ENCODE peak calls at places on chromosome 4, in ten cellular contexts. E is CD8-positive, alpha-beta memory T cell; W is thoracic aorta; I is thyroid gland; D is keratinocyte; Q is tibial nerve; G is ovary; K is left ventricle myocardium inferior; U is PC-3; L is prostate gland. P is an unnamed sample.
A peak's percentile ranks its signal among the peaks of the same experiment; 100 is the strongest.

GRCh38 chr4:104393649-104394048 is 101.0 kb downstream of the CXXC4 start:
- DNase-seq in E (no peak), W (no peak), I (no peak), D (no peak), Q (no peak), G (no peak), K (no peak), U (no peak), L (no peak), P (no peak)

GRCh38 chr4:146522862-146523205 is 1.1 kb upstream of the SLC10A7 start:
- DNase-seq in E (no peak), W (no peak), I (no peak), D (no peak), Q (no peak), G (no peak), K (no peak), U (peak; percentile 24), L (no peak), P (no peak)

GRCh38 chr4:123488916-123489315 is 92.3 kb downstream of the SPRY1 start:
- DNase-seq in E (no peak), W (no peak), I (no peak), D (peak; percentile 48), Q (no peak), G (no peak), K (no peak), U (peak; percentile 80), L (no peak), P (peak; percentile 39)

GRCh38 chr4:95106408-95106928 is 348.7 kb downstream of the BMPR1B start:
- DNase-seq in E (no peak), W (no peak), I (no peak), D (no peak), Q (no peak), G (no peak), K (no peak), U (peak; percentile 28), L (no peak), P (no peak)

GRCh38 chr4:26931451-26931850 is 70.8 kb downstream of the STIM2 start:
- DNase-seq in E (no peak), W (no peak), I (no peak), D (no peak), Q (no peak), G (no peak), K (no peak), U (no peak), L (no peak), P (no peak)

GRCh38 chr4:24642941-24643628 is 58.7 kb upstream of the DHX15 start:
- DNase-seq in E (no peak), W (no peak), I (no peak), D (no peak), Q (no peak), G (no peak), K (no peak), U (peak; percentile 5), L (no peak), P (peak; percentile 17)

GRCh38 chr4:124191329-124191728 is 521.2 kb downstream of the ANKRD50 start:
- DNase-seq in E (no peak), W (no peak), I (no peak), D (no peak), Q (no peak), G (no peak), K (no peak), U (no peak), L (no peak), P (no peak)

GRCh38 chr4:26342328-26343040 is 21.7 kb downstream of the RBPJ start:
- DNase-seq in E (no peak), W (no peak), I (no peak), D (no peak), Q (no peak), G (no peak), K (no peak), U (peak; percentile 86), L (no peak), P (peak; percentile 64)

GRCh38 chr4:172546782-172547181 is 621.8 kb upstream of the GALNT7 start:
- DNase-seq in E (no peak), W (no peak), I (peak; percentile 6), D (no peak), Q (no peak), G (no peak), K (no peak), U (no peak), L (no peak), P (no peak)

GRCh38 chr4:165199286-165199685 is 8.1 kb upstream of the KLHL2 start:
- DNase-seq in E (no peak), W (no peak), I (no peak), D (no peak), Q (no peak), G (no peak), K (no peak), U (peak; percentile 36), L (no peak), P (no peak)

GRCh38 chr4:7767966-7768365 is 171.7 kb downstream of the AFAP1 start:
- DNase-seq in E (no peak), W (no peak), I (no peak), D (no peak), Q (no peak), G (no peak), K (peak; percentile 7), U (no peak), L (no peak), P (no peak)

GRCh38 chr4:8120518-8120917 is 38.1 kb downstream of the ABLIM2 start:
- DNase-seq in E (no peak), W (no peak), I (no peak), D (no peak), Q (no peak), G (no peak), K (no peak), U (no peak), L (no peak), P (no peak)

GRCh38 chr4:130306566-130306965 is 1210.6 kb downstream of the C4orf33 start:
- DNase-seq in E (no peak), W (no peak), I (no peak), D (no peak), Q (no peak), G (no peak), K (no peak), U (no peak), L (no peak), P (peak; percentile 12)

GRCh38 chr4:75180790-75181776 is 248.2 kb downstream of the PARM1 start:
- DNase-seq in E (no peak), W (no peak), I (no peak), D (no peak), Q (no peak), G (no peak), K (no peak), U (peak; percentile 64), L (no peak), P (peak; percentile 68)

GRCh38 chr4:22962186-22962786 is 269.5 kb downstream of the GBA3 start:
- DNase-seq in E (no peak), W (no peak), I (peak; percentile 15), D (no peak), Q (no peak), G (no peak), K (no peak), U (peak; percentile 76), L (no peak), P (peak; percentile 24)

GRCh38 chr4:4868506-4869379 is 9.3 kb downstream of the MSX1 start:
- DNase-seq in E (no peak), W (no peak), I (no peak), D (no peak), Q (no peak), G (no peak), K (no peak), U (no peak), L (no peak), P (no peak)

GRCh38 chr4:4866124-4866832 is 6.8 kb downstream of the MSX1 start:
- DNase-seq in E (no peak), W (no peak), I (no peak), D (no peak), Q (no peak), G (no peak), K (no peak), U (no peak), L (no peak), P (no peak)

GRCh38 chr4:4866833-4867744 is 7.6 kb downstream of the MSX1 start:
- DNase-seq in E (no peak), W (no peak), I (peak; percentile 39), D (no peak), Q (no peak), G (no peak), K (no peak), U (no peak), L (no peak), P (no peak)

GRCh38 chr4:4869380-4869723 is 9.9 kb downstream of the MSX1 start:
- DNase-seq in E (no peak), W (no peak), I (no peak), D (no peak), Q (no peak), G (no peak), K (no peak), U (no peak), L (no peak), P (no peak)

GRCh38 chr4:4867745-4868505 is 8.5 kb downstream of the MSX1 start:
- DNase-seq in E (no peak), W (no peak), I (no peak), D (no peak), Q (no peak), G (no peak), K (no peak), U (no peak), L (no peak), P (no peak)
- H3K36me3 ChIP-seq in E (no peaks in the 10 kb centered on the region), W (peaks cover 3% of the 10 kb centered on the region), I (no peaks in the 10 kb centered on the region), D (no peaks in the 10 kb centered on the region), Q (no peaks in the 10 kb centered on the region), G (no peaks in the 10 kb centered on the region), K (peaks cover 10% of the 10 kb centered on the region), U (no peaks in the 10 kb centered on the region), L (no peaks in the 10 kb centered on the region), P (peaks cover 9% of the 10 kb centered on the region)

GRCh38 chr4:1172971-1173757 is 781 bp upstream of the SPON2 start:
- DNase-seq in E (no peak), W (no peak), I (no peak), D (no peak), Q (peak; percentile 61), G (peak; percentile 55), K (no peak), U (no peak), L (no peak), P (no peak)
- H3K27ac ChIP-seq in E (no peak overlapping the region), W (no peak overlapping the region), I (peak overlapping the region; percentile 33), D (no peak overlapping the region), Q (peak overlapping the region; percentile 78), G (peak overlapping the region; percentile 61), K (peak overlapping the region; percentile 81), U (no peak overlapping the region), L (no peak overlapping the region), P (no peak overlapping the region)

GRCh38 chr4:107034091-107034698 is 1.9 kb downstream of the DKK2 start:
- DNase-seq in E (no peak), W (no peak), I (peak; percentile 1), D (no peak), Q (peak; percentile 52), G (peak; percentile 23), K (no peak), U (no peak), L (peak; percentile 4), P (no peak)
- H3K27me3 ChIP-seq in E (peaks cover 6% of the 10 kb centered on the region), W (no peaks in the 10 kb centered on the region), I (peaks cover 7% of the 10 kb centered on the region), D (peaks cover 46% of the 10 kb centered on the region), Q (no peaks in the 10 kb centered on the region), G (no peaks in the 10 kb centered on the region), K (peaks cover 80% of the 10 kb centered on the region), U (peaks cover 64% of the 10 kb centered on the region), L (peaks cover 5% of the 10 kb centered on the region), P (no peaks in the 10 kb centered on the region)

DNA sequence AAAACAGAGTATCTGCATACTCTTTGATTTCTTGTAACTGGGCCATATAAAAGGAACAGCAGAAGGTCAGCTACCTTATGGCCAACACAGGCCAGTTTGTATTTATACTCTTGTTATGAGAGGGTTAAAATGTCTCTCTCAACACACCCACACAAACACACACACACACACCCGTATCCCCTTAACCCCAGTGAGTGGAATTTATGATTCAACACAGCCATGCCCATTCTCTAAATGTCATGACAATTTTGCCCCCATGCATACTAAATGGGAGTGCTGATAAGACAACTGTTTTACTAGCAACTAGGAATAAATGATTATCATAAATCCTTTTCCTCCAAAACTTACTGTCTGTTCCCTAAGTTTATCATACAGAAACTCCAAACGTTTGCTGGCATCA is 22.1 kb upstream of the SCD5 start:
- DNase-seq in E (no peak), W (no peak), I (no peak), D (no peak), Q (no peak), G (no peak), K (no peak), U (no peak), L (no peak), P (no peak)
- H3K36me3 ChIP-seq in E (peaks cover 35% of the 10 kb centered on the region), W (peaks cover 74% of the 10 kb centered on the region), I (peaks cover 79% of the 10 kb centered on the region), D (peaks cover 25% of the 10 kb centered on the region), Q (peaks cover 4% of the 10 kb centered on the region), G (no peaks in the 10 kb centered on the region), K (peaks cover 92% of the 10 kb centered on the region), U (peaks cover 28% of the 10 kb centered on the region), L (peaks cover 27% of the 10 kb centered on the region), P (peaks cover 70% of the 10 kb centered on the region)

P was measured in SJCRH30.